ENCODE peak calls at places on chromosomes 5 and 9, in nine cellular contexts. T is CD4-positive, alpha-beta T cell; L is lower lobe of right lung; A is left ventricle myocardium inferior; Y is tibial nerve; F is adipocyte; N is pancreas; W is adrenal gland; M is sigmoid colon. U is an unnamed sample. For H3K9me3, the result is how much of the 10 kb centered on the place peaks cover.

GRCh38 chr9:34990908-34991832 is 1.6 kb downstream of the DNAJB5 start:
- DNase-seq in L (no peak), F (no peak), T (no peak), W (no peak), M (no peak), N (no peak), A (no peak), Y (no peak), U (no peak)

GRCh38 chr5:34511915-34512314 is 144.2 kb upstream of the RAI14 start:
- DNase-seq in L (no peak), W (no peak), M (peak), N (no peak), Y (peak), F (peak), A (peak), T (no peak), U (peak)

GRCh38 chr9:21336467-21336866 is 1.3 kb upstream of the KLHL9 start:
- DNase-seq in F (no peak), Y (no peak), L (no peak), N (no peak), T (no peak), A (no peak), M (no peak), W (no peak), U (no peak)

GRCh38 chr5:124309241-124309977 is 437.0 kb downstream of the ZNF608 start:
- DNase-seq in N (no peak), M (no peak), Y (no peak), A (no peak), T (no peak), L (no peak), F (no peak), W (no peak), U (no peak)

GRCh38 chr9:34522971-34523797 is at the start of gene ENHO:
- DNase-seq in A (peak), F (peak), W (peak), L (peak), M (peak), T (peak), N (peak), Y (peak), U (peak)

GRCh38 chr9:86452194-86452828 is 98.1 kb upstream of the TUT7 start:
- DNase-seq in Y (no peak), T (no peak), N (no peak), F (peak), W (no peak), A (no peak), L (no peak), M (no peak), U (no peak)

GRCh38 chr9:116450378-116451139 is 236.5 kb upstream of the TRIM32 start:
- DNase-seq in T (no peak), N (no peak), M (no peak), L (peak), A (no peak), Y (no peak), W (no peak), F (peak), U (peak)

GRCh38 chr9:36640982-36641381 is 68.3 kb downstream of the MELK start:
- DNase-seq in T (no peak), A (no peak), N (no peak), L (no peak), F (no peak), Y (no peak), M (no peak), W (no peak), U (no peak)

GRCh38 chr9:4228606-4229005 is 71.3 kb downstream of the GLIS3 start:
- DNase-seq in Y (no peak), A (no peak), T (no peak), L (no peak), W (no peak), M (no peak), N (no peak), F (peak), U (no peak)

GRCh38 chr9:76868897-76869296 is 37.0 kb downstream of the PRUNE2 start:
- DNase-seq in N (no peak), L (no peak), M (no peak), W (no peak), T (no peak), Y (no peak), F (no peak), A (no peak), U (no peak)

GRCh38 chr5:179347581-179347980 is 2.3 kb upstream of the ADAMTS2 start:
- DNase-seq in W (no peak), M (no peak), Y (no peak), F (no peak), A (no peak), T (no peak), L (no peak), N (no peak), U (peak)

GRCh38 chr9:75027187-75028107 is 646 bp downstream of the CARNMT1 start:
- DNase-seq in Y (no peak), M (peak), N (peak), L (peak), T (peak), A (peak), W (peak), F (peak), U (peak)

GRCh38 chr5:71810456-71811181 is 91.5 kb downstream of the CARTPT start:
- DNase-seq in F (no peak), L (no peak), T (no peak), Y (no peak), A (no peak), N (no peak), M (no peak), W (no peak), U (no peak)

GRCh38 chr9:126690431-126691051 is 76.8 kb downstream of the LMX1B start:
- DNase-seq in N (peak), A (peak), M (peak), T (peak), L (no peak), F (peak), Y (no peak), W (no peak), U (peak)

GRCh38 chr5:78964889-78965288 is 20.2 kb downstream of the ARSB start:
- DNase-seq in Y (no peak), T (no peak), N (no peak), W (no peak), M (no peak), F (peak), L (no peak), A (no peak), U (no peak)

GRCh38 chr5:149227168-149227826 is 44.4 kb upstream of the AFAP1L1 start:
- DNase-seq in M (no peak), A (no peak), Y (no peak), N (no peak), F (peak), W (no peak), T (no peak), L (no peak), U (no peak)

GRCh38 chr5:73974871-73975351 is 348.9 kb downstream of the ARHGEF28 start:
- DNase-seq in A (peak), F (no peak), W (no peak), M (no peak), N (no peak), L (no peak), T (no peak), Y (no peak), U (no peak)

GRCh38 chr9:72912476-72913381 is 40.1 kb downstream of the ALDH1A1 start:
- DNase-seq in W (no peak), Y (no peak), N (no peak), F (peak), L (no peak), A (no peak), T (no peak), M (no peak), U (no peak)

GRCh38 chr5:146034605-146035004 is 70.8 kb downstream of the PLAC8L1 start:
- DNase-seq in T (no peak), M (no peak), Y (no peak), A (no peak), L (no peak), F (no peak), N (no peak), W (no peak), U (no peak)

GRCh38 chr5:140262221-140262620 is 40.7 kb downstream of the PFDN1 start:
- DNase-seq in M (no peak), T (no peak), N (no peak), W (no peak), L (no peak), A (no peak), F (no peak), Y (no peak), U (no peak)

GRCh38 chr5:102554092-102554491 is 55.3 kb upstream of the SLCO6A1 start:
- DNase-seq in F (peak), L (no peak), Y (no peak), A (no peak), T (no peak), N (no peak), M (no peak), W (no peak), U (no peak)

GRCh38 chr9:137724818-137725240 is 106.0 kb downstream of the EHMT1 start:
- DNase-seq in F (no peak), M (no peak), W (no peak), Y (no peak), A (no peak), L (no peak), T (no peak), N (no peak), U (peak)
- H3K9me3 ChIP-seq in F (under half), M (under half), W (under half), Y (under half), A (under half), L (under half), T (under half), N (under half), U (under half)

GRCh38 chr5:153151558-153151957 is 338.9 kb upstream of the GRIA1 start:
- DNase-seq in L (no peak), F (no peak), M (no peak), A (no peak), T (no peak), Y (no peak), W (no peak), N (no peak), U (no peak)
- H3K9me3 ChIP-seq in L (under half), F (under half), M (under half), A (under half), T (under half), Y (under half), W (under half), N (under half), U (under half)

GRCh38 chr5:25568989-25569625 is 924.3 kb upstream of the CDH10 start:
- DNase-seq in T (no peak), A (no peak), L (no peak), Y (no peak), N (no peak), F (no peak), M (no peak), W (no peak), U (no peak)

GRCh38 chr5:25570067-25570583 is 925.3 kb upstream of the CDH10 start:
- DNase-seq in L (no peak), N (no peak), T (no peak), Y (no peak), F (no peak), A (no peak), M (no peak), W (no peak), U (no peak)

GRCh38 chr5:25573691-25574090 is 928.9 kb upstream of the CDH10 start:
- DNase-seq in Y (no peak), L (no peak), A (no peak), M (no peak), N (no peak), T (no peak), F (no peak), W (no peak), U (no peak)

GRCh38 chr5:25567881-25568280 is 923.1 kb upstream of the CDH10 start:
- DNase-seq in L (no peak), N (no peak), M (no peak), A (no peak), Y (no peak), F (no peak), T (no peak), W (no peak), U (no peak)

DNA sequence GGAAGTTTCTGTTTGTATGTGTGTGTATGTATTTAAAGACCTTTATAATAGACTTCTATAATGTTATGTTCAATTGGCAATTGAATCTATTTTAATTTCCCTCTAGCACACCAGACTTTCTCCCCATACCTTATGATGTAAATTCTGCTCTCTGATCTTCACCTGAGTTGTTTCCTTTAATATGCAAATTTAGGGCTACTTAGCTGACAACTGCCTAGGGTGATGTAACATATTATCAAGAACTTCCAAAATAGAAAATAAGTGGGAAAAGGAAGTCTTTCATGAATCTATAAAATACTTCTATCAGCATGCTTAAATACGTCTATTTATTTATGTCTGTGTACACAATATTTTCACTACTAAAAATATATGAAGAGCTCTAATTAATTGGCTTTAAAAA is 923.5 kb upstream of the CDH10 start:
- DNase-seq in M (no peak), F (no peak), L (no peak), W (no peak), N (no peak), Y (no peak), A (no peak), T (no peak), U (no peak)
- H3K9me3 ChIP-seq in M (under half), F (under half), L (under half), W (under half), N (under half), Y (under half), A (under half), T (under half), U (under half)

GRCh38 chr5:141355641-141356040 is 820 bp downstream of the PCDHGA4 start:
- DNase-seq in T (no peak), Y (no peak), N (no peak), A (no peak), L (no peak), F (no peak), W (no peak), M (no peak), U (no peak)
- H3K9me3 ChIP-seq in T (under half), Y (under half), N (under half), A (half or more), L (half or more), F (half or more), W (under half), M (half or more), U (under half)

GRCh38 chr9:135919318-135919717 is 12.0 kb upstream of the CAMSAP1 start:
- DNase-seq in N (no peak), Y (no peak), A (no peak), W (no peak), M (no peak), T (no peak), F (no peak), L (no peak), U (no peak)
- H3K9me3 ChIP-seq in N (under half), Y (under half), A (half or more), W (under half), M (under half), T (half or more), F (under half), L (under half), U (under half)

GRCh38 chr5:1058988-1059883 is 50.6 kb downstream of the NKD2 start:
- DNase-seq in L (no peak), T (no peak), N (no peak), A (peak), M (no peak), F (no peak), Y (no peak), W (no peak), U (peak)

GRCh38 chr5:1057485-1057825 is 48.9 kb downstream of the NKD2 start:
- DNase-seq in L (no peak), M (no peak), N (no peak), Y (no peak), T (no peak), F (no peak), A (peak), W (no peak), U (no peak)

GRCh38 chr5:1056611-1057484 is 48.2 kb downstream of the NKD2 start:
- DNase-seq in F (no peak), L (no peak), N (no peak), A (peak), T (no peak), W (no peak), Y (no peak), M (no peak), U (peak)

GRCh38 chr5:1058549-1058945 is 49.9 kb downstream of the NKD2 start:
- DNase-seq in T (no peak), W (no peak), N (no peak), M (no peak), A (no peak), Y (no peak), L (no peak), F (no peak), U (peak)

GRCh38 chr5:1057841-1058548 is 49.4 kb downstream of the NKD2 start:
- DNase-seq in W (no peak), A (peak), Y (no peak), L (no peak), F (no peak), T (no peak), M (no peak), N (no peak), U (peak)
- H3K9me3 ChIP-seq in W (under half), A (under half), Y (under half), L (under half), F (under half), T (under half), M (under half), N (under half), U (under half)

GRCh38 chr5:2291146-2291840 is 408.6 kb upstream of the IRX4 start:
- DNase-seq in W (no peak), N (no peak), L (no peak), Y (no peak), T (no peak), M (peak), F (no peak), A (no peak), U (no peak)

GRCh38 chr5:2286250-2286649 is 403.5 kb upstream of the IRX4 start:
- DNase-seq in M (no peak), A (no peak), W (no peak), L (no peak), F (no peak), Y (no peak), N (no peak), T (no peak), U (no peak)

GRCh38 chr5:2289380-2289779 is 406.7 kb upstream of the IRX4 start:
- DNase-seq in Y (no peak), M (peak), T (no peak), A (no peak), W (no peak), L (no peak), F (no peak), N (no peak), U (no peak)

GRCh38 chr5:2288466-2288865 is 405.7 kb upstream of the IRX4 start:
- DNase-seq in T (no peak), L (no peak), M (peak), W (no peak), N (no peak), Y (no peak), A (no peak), F (no peak), U (no peak)

DNA sequence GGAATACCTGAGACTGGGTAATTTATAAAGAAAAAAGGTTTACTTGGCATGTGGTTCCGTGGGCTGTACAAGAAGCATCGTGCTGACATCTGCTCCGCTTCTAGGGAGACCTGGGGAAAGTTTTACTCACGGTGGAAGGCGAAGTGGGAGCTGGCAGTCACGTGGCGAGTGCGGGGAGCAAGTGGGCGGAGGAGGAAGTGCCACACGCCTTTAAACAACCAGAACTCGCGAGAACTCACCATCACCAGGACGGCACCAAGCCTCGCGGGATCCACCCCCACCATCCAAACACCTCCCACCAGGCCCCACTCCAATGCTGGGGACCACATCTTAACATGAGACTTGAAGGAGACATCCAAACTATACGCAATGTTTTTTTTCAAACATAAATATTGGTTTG is 406.2 kb upstream of the IRX4 start:
- DNase-seq in L (no peak), W (no peak), A (no peak), N (no peak), F (no peak), Y (no peak), T (no peak), M (no peak), U (no peak)
- H3K9me3 ChIP-seq in L (under half), W (under half), A (under half), N (under half), F (under half), Y (under half), T (under half), M (under half), U (under half)

DNA sequence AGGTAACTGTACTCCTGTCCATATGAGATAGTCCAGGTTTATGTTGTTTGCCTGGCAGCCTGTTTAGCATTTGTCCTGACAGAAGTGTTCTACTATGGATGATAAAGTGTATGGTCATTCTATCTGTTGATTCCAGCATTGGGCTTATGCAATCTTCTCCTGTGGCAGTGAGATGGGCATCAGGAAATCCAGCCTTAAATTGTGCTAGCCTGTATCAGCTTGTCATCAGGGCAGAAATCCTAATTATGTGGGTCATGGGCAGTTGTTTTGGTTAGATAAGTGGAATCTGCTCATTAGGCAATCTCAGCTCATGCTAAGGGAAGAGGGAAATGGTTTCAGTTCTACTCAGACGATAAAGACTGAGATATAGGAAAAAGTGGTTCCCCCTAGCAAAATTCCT is 247.4 kb upstream of the CHD1 start:
- DNase-seq in N (no peak), W (no peak), L (no peak), Y (no peak), M (no peak), A (no peak), T (no peak), F (no peak), U (no peak)
- H3K9me3 ChIP-seq in N (under half), W (under half), L (under half), Y (under half), M (under half), A (under half), T (under half), F (under half), U (under half)

U was measured in kidney.